ENCODE peak calls at places on chromosome 19, in four cellular contexts. M is H9, Y is cardiac muscle cell, R is tibial artery. A is an unnamed sample.

GRCh38 chr19:38696733-38697055 is 47.6 kb downstream of the CAPN12 start:
- DNase-seq in M (no peak), Y (no peak), R (no peak), A (no peak)

GRCh38 chr19:49787746-49788145 is 20.9 kb downstream of the AP2A1 start:
- DNase-seq in R (no peak), M (no peak), Y (no peak), A (no peak)

GRCh38 chr19:611506-611869 is 21.8 kb downstream of the HCN2 start:
- DNase-seq in Y (peak; percentile 91), R (no peak), M (no peak), A (no peak)

GRCh38 chr19:1156305-1156801 is 17.7 kb downstream of the SBNO2 start:
- DNase-seq in M (no peak), Y (peak; percentile 48), R (no peak), A (no peak)

GRCh38 chr19:11445141-11445540 is 9.7 kb downstream of the PRKCSH start:
- DNase-seq in M (no peak), Y (no peak), R (no peak), A (no peak)

GRCh38 chr19:16200038-16200775 is 2.5 kb downstream of the AP1M1 start:
- DNase-seq in R (peak; percentile 74), M (no peak), Y (peak; percentile 80), A (no peak)

GRCh38 chr19:33220735-33221134 is 4.9 kb downstream of the SLC7A10 start:
- DNase-seq in Y (no peak), R (no peak), M (no peak), A (no peak)

GRCh38 chr19:5553892-5554291 is 13.9 kb downstream of the TINCR start:
- DNase-seq in R (no peak), M (no peak), Y (no peak), A (no peak)

GRCh38 chr19:18304496-18305312 is 18.2 kb downstream of the LSM4 start:
- DNase-seq in M (peak; percentile 65), Y (peak; percentile 89), R (peak; percentile 97), A (peak; percentile 91)

GRCh38 chr19:24086974-24087595 is at the start of gene ZNF254:
- DNase-seq in M (peak; percentile 97), Y (peak; percentile 95), R (peak; percentile 94), A (peak; percentile 86)

GRCh38 chr19:36986601-36987000 is 70.5 kb downstream of the ZNF568 start:
- DNase-seq in R (no peak), M (no peak), Y (no peak), A (no peak)

DNA sequence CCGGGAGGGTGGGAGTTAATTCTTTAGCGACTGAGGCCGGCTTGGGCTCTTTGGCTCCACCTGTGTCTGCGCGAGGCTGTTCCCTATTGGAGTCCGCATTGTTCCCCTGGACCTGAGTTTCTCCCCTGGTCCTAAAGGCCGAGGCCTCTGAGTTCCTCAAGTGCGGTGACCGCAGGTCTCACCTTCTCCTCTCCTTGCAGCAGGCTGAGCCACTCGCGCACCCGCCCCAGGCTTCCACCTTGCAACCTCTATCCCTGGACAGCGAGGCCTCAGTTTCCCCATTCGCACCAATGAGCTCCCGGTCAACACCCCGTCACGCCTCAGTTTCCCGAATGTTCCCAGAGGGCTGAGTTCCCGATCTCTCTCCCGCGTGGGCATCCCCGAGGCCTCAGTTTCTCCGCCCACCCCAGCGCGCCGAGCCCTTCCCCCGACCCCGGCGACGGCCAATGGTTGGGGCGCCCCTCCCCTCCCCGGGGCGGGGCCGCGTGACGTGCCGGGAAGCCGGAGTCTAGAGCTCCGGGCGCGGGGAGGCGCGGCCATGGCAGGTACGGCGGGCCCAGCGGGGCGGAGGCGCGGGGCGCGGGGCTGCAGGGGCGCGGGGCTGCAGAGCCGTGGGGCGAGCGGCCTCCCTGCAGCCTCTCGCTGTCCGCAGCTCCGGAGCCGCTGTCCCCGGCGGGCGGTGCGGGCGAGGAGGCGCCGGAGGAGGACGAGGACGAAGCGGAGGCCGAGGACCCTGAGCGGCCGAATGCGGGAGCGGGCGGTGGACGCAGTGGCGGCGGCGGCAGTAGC is at the start of gene MPND:
- DNase-seq in M (peak; percentile 86), Y (peak; percentile 86), R (peak; percentile 95), A (peak; percentile 92)
- TF ChIP-seq CTCF in M (peak; percentile 53), Y (peak; percentile 35), R (peak; percentile 9), A (no peak)

DNA sequence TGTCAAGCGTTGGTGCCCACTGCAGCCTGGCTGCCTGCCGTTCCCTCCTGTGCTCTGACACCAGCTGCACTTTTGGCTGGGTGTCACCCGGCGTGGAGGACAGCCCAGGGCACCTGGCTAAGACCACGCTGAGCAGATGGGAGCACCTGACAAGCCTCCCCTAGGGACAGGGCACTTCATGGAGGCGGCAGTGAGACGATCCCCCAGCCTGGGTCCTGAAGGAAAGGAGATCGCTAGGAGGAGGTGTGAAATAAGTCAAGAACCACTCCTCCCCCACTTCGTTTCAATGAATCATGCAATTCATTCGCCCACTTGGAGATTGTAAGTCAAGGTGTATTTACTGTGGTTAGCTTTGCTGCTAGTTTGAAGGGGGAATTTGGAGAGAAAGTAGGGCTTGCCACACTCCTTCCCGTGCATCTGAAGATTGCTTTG is 38.8 kb downstream of the VSTM2B start:
- DNase-seq in M (no peak), Y (no peak), R (peak; percentile 31), A (no peak)
- TF ChIP-seq CTCF in M (no peak), Y (no peak), R (no peak), A (no peak)

GRCh38 chr19:50873056-50873455 is at the start of gene KLK2:
- DNase-seq in R (no peak), Y (no peak), M (no peak), A (no peak)

GRCh38 chr19:50875795-50876422 is 2.7 kb downstream of the KLK2 start:
- DNase-seq in Y (no peak), R (no peak), M (no peak), A (peak; percentile 73)

GRCh38 chr19:50874185-50874584 is 946 bp downstream of the KLK2 start:
- DNase-seq in Y (no peak), R (no peak), M (no peak), A (no peak)

GRCh38 chr19:50869479-50869878 is 3.8 kb upstream of the KLK2 start:
- DNase-seq in Y (no peak), R (no peak), M (no peak), A (no peak)

DNA sequence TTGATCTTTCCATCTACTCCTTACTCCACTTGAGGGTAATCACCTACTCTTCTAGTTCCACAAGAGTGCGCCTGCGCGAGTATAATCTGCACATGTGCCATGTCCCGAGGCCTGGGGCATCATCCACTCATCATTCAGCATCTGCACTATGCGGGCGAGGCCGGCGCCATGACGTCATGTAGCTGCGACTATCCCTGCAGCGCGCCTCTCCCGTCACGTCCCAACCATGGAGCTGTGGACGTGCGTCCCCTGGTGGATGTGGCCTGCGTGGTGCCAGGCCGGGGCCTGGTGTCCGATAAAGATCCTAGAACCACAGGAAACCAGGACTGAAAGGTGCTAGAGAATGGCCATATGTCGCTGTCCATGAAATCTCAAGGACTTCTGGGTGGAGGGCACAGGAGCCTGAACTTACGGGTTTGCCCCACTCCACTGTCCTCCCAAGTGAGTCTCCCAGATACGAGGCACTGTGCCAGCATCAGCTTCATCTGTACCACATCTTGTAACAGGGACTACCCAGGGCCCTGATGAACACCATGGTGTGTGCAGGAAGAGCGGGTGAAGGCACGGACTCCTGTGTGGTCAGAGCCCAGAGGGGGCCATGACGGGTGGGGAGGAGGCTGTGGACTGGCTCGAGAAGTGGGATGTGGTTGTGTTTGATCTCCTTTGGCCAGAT is 2.7 kb upstream of the KLK2 start:
- DNase-seq in R (no peak), Y (peak; percentile 21), M (peak; percentile 71), A (no peak)
- TF ChIP-seq CTCF in R (no peak), Y (peak; percentile 20), M (peak; percentile 55), A (no peak)

GRCh38 chr19:47507924-47508553 is 6.8 kb downstream of the NAPA start:
- DNase-seq in M (no peak), Y (no peak), R (no peak), A (no peak)
- TF ChIP-seq CTCF in M (peak; percentile 23), Y (no peak), R (no peak), A (no peak)

A was measured in GM13976.